ENCODE peak calls at places on chromosomes 13 and 19, in five cellular contexts. W is H1, J is mesenchymal stem cell, E is IMR-90, P is neuronal stem cell. C is an unnamed sample.
A peak's percentile ranks its signal among the peaks of the same experiment; 100 is the strongest.

GRCh38 chr19:55166530-55167268 is at the start of gene DNAAF3:
- DNase-seq in J (peak; percentile 98), W (no peak), P (peak; percentile 98), E (peak; percentile 96), C (peak; percentile 98)

GRCh38 chr19:18013210-18013609 is 5.2 kb downstream of the ARRDC2 start:
- DNase-seq in P (no peak), J (no peak), W (no peak), E (no peak), C (no peak)

GRCh38 chr19:11031421-11032070 is 57.7 kb upstream of the LDLR start:
- DNase-seq in P (no peak), W (no peak), J (no peak), E (no peak), C (no peak)

GRCh38 chr19:6772028-6772865 is at the start of gene VAV1:
- DNase-seq in P (no peak), E (no peak), J (no peak), W (no peak), C (peak; percentile 46)

GRCh38 chr13:66657165-66657895 is 572.8 kb downstream of the PCDH9 start:
- DNase-seq in W (no peak), J (peak; percentile 95), E (peak; percentile 98), P (no peak), C (no peak)

GRCh38 chr19:53991224-53992113 is at the start of gene CACNG6:
- DNase-seq in W (no peak), J (peak; percentile 8), P (peak; percentile 43), E (no peak), C (peak; percentile 74)

GRCh38 chr13:66994498-66995365 is 235.4 kb downstream of the PCDH9 start:
- DNase-seq in W (no peak), J (no peak), P (no peak), E (no peak), C (no peak)

GRCh38 chr13:25267715-25268114 is 19.6 kb downstream of the MTMR6 start:
- DNase-seq in P (no peak), E (peak; percentile 26), J (peak; percentile 40), W (no peak), C (no peak)

GRCh38 chr19:45817725-45818301 is 2.7 kb upstream of the RSPH6A start:
- DNase-seq in E (no peak), P (no peak), J (no peak), W (no peak), C (peak; percentile 70)

GRCh38 chr19:50377051-50377441 is 789 bp downstream of the NR1H2 start:
- DNase-seq in W (no peak), E (no peak), P (no peak), J (peak; percentile 17), C (no peak)

GRCh38 chr19:16070366-16070990 is 5.8 kb upstream of the TPM4 start:
- DNase-seq in E (no peak), W (no peak), P (no peak), J (no peak), C (no peak)

GRCh38 chr19:15300533-15301194 is 31.7 kb downstream of the BRD4 start:
- DNase-seq in E (peak; percentile 88), P (no peak), J (peak; percentile 94), W (no peak), C (no peak)

GRCh38 chr19:35041548-35042055 is at the start of gene HPN:
- DNase-seq in W (no peak), P (no peak), J (no peak), E (no peak), C (peak; percentile 96)

GRCh38 chr19:44141191-44142013 is at the start of gene ZNF234:
- DNase-seq in J (peak; percentile 91), W (no peak), E (peak; percentile 85), P (peak; percentile 71), C (peak; percentile 65)

GRCh38 chr19:58479303-58479702 is 3.2 kb downstream of the ZNF446 start:
- DNase-seq in E (no peak), P (no peak), J (no peak), W (no peak), C (peak; percentile 22)

GRCh38 chr19:4754248-4754647 is 30.6 kb upstream of the DPP9 start:
- DNase-seq in P (no peak), E (peak; percentile 13), J (peak; percentile 32), W (no peak), C (no peak)

GRCh38 chr13:108095036-108095435 is 120.3 kb downstream of the LIG4 start:
- DNase-seq in W (no peak), P (no peak), J (no peak), E (no peak), C (no peak)

GRCh38 chr19:45569619-45570421 is 14.8 kb downstream of the OPA3 start:
- DNase-seq in J (no peak), W (peak; percentile 46), E (no peak), P (peak; percentile 47), C (peak; percentile 83)

GRCh38 chr19:35714601-35715354 is 3.0 kb upstream of the KMT2B start:
- DNase-seq in W (no peak), P (no peak), E (no peak), J (no peak), C (peak; percentile 66)

GRCh38 chr19:41897820-41898219 is 14.8 kb downstream of the ARHGEF1 start:
- DNase-seq in J (no peak), P (no peak), W (no peak), E (no peak), C (no peak)

GRCh38 chr13:107864543-107865460 is 350.5 kb downstream of the LIG4 start:
- DNase-seq in E (peak; percentile 86), J (peak; percentile 87), P (peak; percentile 84), W (no peak), C (no peak)

GRCh38 chr13:99528547-99528946 is 27.3 kb downstream of the TM9SF2 start:
- DNase-seq in W (no peak), P (no peak), J (no peak), E (no peak), C (no peak)

GRCh38 chr13:86051134-86052103 is 252.2 kb upstream of the SLITRK6 start:
- DNase-seq in W (no peak), P (no peak), J (no peak), E (no peak), C (no peak)

GRCh38 chr13:41621716-41622508 is 164.6 kb downstream of the RGCC start:
- DNase-seq in E (peak; percentile 58), J (peak; percentile 33), P (no peak), W (no peak), C (no peak)

GRCh38 chr13:71712988-71713653 is 153.9 kb downstream of the DACH1 start:
- DNase-seq in E (no peak), W (peak; percentile 5), P (peak; percentile 20), J (peak; percentile 55), C (no peak)

GRCh38 chr19:29770653-29771052 is 41.1 kb upstream of the CCNE1 start:
- DNase-seq in E (no peak), P (no peak), J (no peak), W (no peak), C (no peak)

GRCh38 chr13:51380269-51380668 is 40.8 kb downstream of the SERPINE3 start:
- DNase-seq in P (no peak), J (no peak), W (no peak), E (peak; percentile 16), C (no peak)

GRCh38 chr19:55285225-55285890 is 1.6 kb downstream of the BRSK1 start:
- DNase-seq in E (no peak), J (no peak), P (no peak), W (no peak), C (no peak)

GRCh38 chr13:40315416-40316064 is 350.9 kb downstream of the FOXO1 start:
- DNase-seq in W (no peak), P (no peak), J (no peak), E (no peak), C (no peak)

GRCh38 chr13:52599037-52599852 is 43.0 kb upstream of the HNRNPA1L2 start:
- DNase-seq in P (no peak), E (peak; percentile 71), W (no peak), J (no peak), C (no peak)

GRCh38 chr19:49801966-49802661 is 11.0 kb downstream of the FUZ start:
- DNase-seq in J (peak; percentile 86), P (peak; percentile 76), E (peak; percentile 86), W (no peak), C (peak; percentile 91)

GRCh38 chr13:44790289-44790688 is 199.0 kb downstream of the NUFIP1 start:
- DNase-seq in P (no peak), J (no peak), W (peak; percentile 13), E (no peak), C (peak; percentile 73)

GRCh38 chr13:31043891-31044657 is 111.6 kb downstream of the TEX26 start:
- DNase-seq in E (peak; percentile 81), P (peak; percentile 69), J (peak; percentile 83), W (peak; percentile 72), C (peak; percentile 87)

GRCh38 chr13:31046711-31047279 is 114.3 kb downstream of the TEX26 start:
- DNase-seq in E (peak; percentile 68), P (no peak), W (no peak), J (peak; percentile 95), C (no peak)

GRCh38 chr13:31042501-31043165 is 110.2 kb downstream of the TEX26 start:
- DNase-seq in E (no peak), J (no peak), P (no peak), W (no peak), C (no peak)

GRCh38 chr13:31045621-31046081 is 113.2 kb downstream of the TEX26 start:
- DNase-seq in P (no peak), W (no peak), E (peak; percentile 97), J (peak; percentile 100), C (no peak)

DNA sequence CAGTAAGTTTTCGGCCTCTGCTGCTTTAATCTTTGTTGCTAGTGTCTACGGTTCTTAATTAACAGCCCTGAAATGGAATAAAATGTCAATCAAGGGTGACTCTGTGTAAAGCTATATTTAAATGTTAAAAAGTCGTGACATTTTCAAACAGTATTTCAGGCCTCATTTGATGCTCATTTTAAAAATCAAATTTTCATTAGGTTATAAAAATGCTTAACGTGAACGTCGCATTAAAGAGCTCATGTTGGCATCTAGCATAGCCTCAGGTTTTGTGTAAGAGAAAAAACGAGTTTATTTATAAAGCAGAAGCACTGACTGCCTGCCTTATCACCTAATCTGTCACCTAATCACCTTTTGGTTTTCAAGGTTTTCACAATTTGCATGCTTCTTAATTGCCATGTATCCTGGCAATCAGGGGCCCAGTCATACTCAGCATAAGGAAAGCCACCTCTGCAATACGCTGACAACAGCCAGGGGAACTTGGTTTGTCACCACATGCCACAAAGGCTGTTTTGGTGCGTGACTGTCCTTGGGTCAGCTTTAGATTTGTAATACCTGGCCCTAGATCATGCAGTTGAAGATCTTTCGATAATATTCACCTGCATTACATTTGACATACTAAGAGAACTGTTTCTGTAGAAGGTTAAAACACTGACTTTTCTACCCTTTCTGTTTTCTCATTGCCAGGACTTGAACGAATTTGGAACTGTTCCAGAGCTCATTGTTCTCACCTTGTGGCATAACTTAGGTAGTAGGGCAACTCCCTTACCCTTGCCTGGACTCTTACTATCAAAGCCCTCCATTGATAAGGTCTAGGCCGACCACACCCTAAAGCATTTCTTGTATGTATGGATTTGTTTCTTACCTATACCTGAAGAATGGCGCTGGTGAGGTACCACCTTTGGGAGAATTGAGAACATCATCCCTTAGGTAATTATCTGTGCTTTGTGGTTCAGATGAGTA is 112.5 kb downstream of the TEX26 start:
- DNase-seq in W (no peak), P (no peak), E (no peak), J (peak; percentile 21), C (no peak)
- H3K9ac ChIP-seq in W (no peak overlapping the region), P (no peak overlapping the region), E (peak overlapping the region; percentile 43), J (peak overlapping the region; percentile 79), C (no peak overlapping the region)

GRCh38 chr13:32823597-32823996 is 192.6 kb upstream of the KL start:
- DNase-seq in E (no peak), P (no peak), W (no peak), J (no peak), C (no peak)
- H4K91ac ChIP-seq in E (no peak overlapping the region), P (no peak overlapping the region), W (no peak overlapping the region), J (peak overlapping the region; percentile 67), C (no peak overlapping the region)

GRCh38 chr13:23621316-23621645 is 51.1 kb downstream of the TNFRSF19 start:
- DNase-seq in J (peak; percentile 92), E (peak; percentile 96), W (no peak), P (no peak), C (no peak)
- H3K9ac ChIP-seq in J (no peak overlapping the region), E (no peak overlapping the region), W (no peak overlapping the region), P (no peak overlapping the region), C (no peak overlapping the region)

GRCh38 chr19:1254081-1254527 is 5.7 kb downstream of the MIDN start:
- DNase-seq in J (no peak), E (no peak), W (no peak), P (no peak), C (no peak)
- H4K91ac ChIP-seq in J (peak overlapping the region; percentile 86), E (peak overlapping the region; percentile 82), W (no peak overlapping the region), P (no peak overlapping the region), C (no peak overlapping the region)